ENCODE peak calls at places on chromosome 1, in five cellular contexts. H is sciatic nerve; F is COR-L47; K is activated CD4-positive, CD25-positive, alpha-beta regulatory T cell; V is stimulated activated CD4-positive, alpha-beta T cell treated with anti-CD3 and anti-CD28 coated beads, Interleukin-12 subunit alpha, Interleukin-12 subunit beta, amount 100 ng/mL, for 24 hours. J is an unnamed sample.

GRCh38 chr1:60695633-60696032 is 386.7 kb upstream of the NFIA start:
- DNase-seq in H (no peak), F (no peak), K (no peak), V (no peak), J (no peak)

GRCh38 chr1:31991202-31991601 is 22.5 kb upstream of the KHDRBS1 start:
- DNase-seq in H (no peak), F (no peak), K (no peak), V (no peak), J (no peak)

GRCh38 chr1:166174108-166174507 is 7.3 kb upstream of the FAM78B start:
- DNase-seq in H (no peak), F (no peak), K (no peak), V (no peak), J (peak; percentile 15)

GRCh38 chr1:17696417-17697301 is 58.5 kb upstream of the ACTL8 start:
- DNase-seq in H (no peak), F (no peak), K (no peak), V (no peak), J (peak; percentile 73)

GRCh38 chr1:21308847-21309652 is 18.8 kb upstream of the ECE1 start:
- DNase-seq in H (no peak), F (peak; percentile 77), K (no peak), V (no peak), J (peak; percentile 70)

GRCh38 chr1:7902478-7903084 is 38.1 kb downstream of the TNFRSF9 start:
- DNase-seq in H (peak; percentile 77), F (peak; percentile 60), K (peak; percentile 21), V (peak; percentile 44), J (peak; percentile 75)

GRCh38 chr1:216111842-216112241 is 311.4 kb downstream of the USH2A start:
- DNase-seq in H (no peak), F (no peak), K (no peak), V (no peak), J (peak; percentile 20)

GRCh38 chr1:234902774-234903173 is 225.9 kb downstream of the TOMM20 start:
- DNase-seq in H (no peak), F (no peak), K (no peak), V (no peak), J (no peak)

GRCh38 chr1:110151175-110151715 is 951 bp downstream of the SLC6A17 start:
- DNase-seq in H (no peak), F (no peak), K (no peak), V (no peak), J (no peak)

GRCh38 chr1:97778718-97779117 is 142.1 kb downstream of the DPYD start:
- DNase-seq in H (no peak), F (no peak), K (no peak), V (no peak), J (no peak)

GRCh38 chr1:181392613-181393170 is 90.6 kb upstream of the CACNA1E start:
- DNase-seq in H (no peak), F (no peak), K (no peak), V (no peak), J (no peak)

GRCh38 chr1:211527006-211527405 is 35.0 kb upstream of the RD3 start:
- DNase-seq in H (no peak), F (no peak), K (no peak), V (no peak), J (no peak)

J was measured in ELR.